ENCODE peak calls at places on chromosomes 5 and 9, in eight cellular contexts. A is CD4-positive, alpha-beta memory T cell; R is ascending aorta; H is gastrocnemius medialis; J is effector memory CD4-positive, alpha-beta T cell; X is stomach; C is psoas muscle; T is thyroid gland. I is an unnamed sample.

GRCh38 chr9:73667749-73668148 is 516.1 kb downstream of the ANXA1 start:
- DNase-seq in A (no peak), R (no peak), H (no peak), J (no peak), X (no peak), C (no peak), T (no peak), I (no peak)

GRCh38 chr5:76544268-76544926 is 78.8 kb downstream of the F2RL2 start:
- DNase-seq in A (peak; percentile 69), R (no peak), H (no peak), J (peak; percentile 47), X (peak; percentile 76), C (no peak), T (peak; percentile 50), I (no peak)

GRCh38 chr5:127723571-127723970 is 20.4 kb downstream of the CCDC192 start:
- DNase-seq in A (no peak), R (no peak), H (peak; percentile 18), J (no peak), X (no peak), C (no peak), T (peak; percentile 46), I (peak; percentile 46)

GRCh38 chr5:150473673-150474358 is 24.3 kb upstream of the RPS14 start:
- DNase-seq in A (no peak), R (no peak), H (no peak), J (no peak), X (no peak), C (no peak), T (peak; percentile 78), I (no peak)

GRCh38 chr9:124839612-124840299 is 13.5 kb upstream of the WDR38 start:
- DNase-seq in A (no peak), R (no peak), H (no peak), J (no peak), X (no peak), C (no peak), T (no peak), I (no peak)

GRCh38 chr5:53994148-53994547 is 316.2 kb downstream of the ARL15 start:
- DNase-seq in A (no peak), R (no peak), H (no peak), J (no peak), X (no peak), C (no peak), T (no peak), I (no peak)

GRCh38 chr5:54013556-54014157 is 296.7 kb downstream of the ARL15 start:
- DNase-seq in A (no peak), R (peak; percentile 63), H (peak; percentile 6), J (no peak), X (no peak), C (peak; percentile 55), T (peak; percentile 3), I (no peak)

GRCh38 chr5:134626369-134627014 is 6.1 kb downstream of the SAR1B start:
- DNase-seq in A (no peak), R (no peak), H (peak; percentile 20), J (no peak), X (no peak), C (no peak), T (no peak), I (no peak)

GRCh38 chr5:136011427-136012001 is 17.3 kb upstream of the TGFBI start:
- DNase-seq in A (no peak), R (no peak), H (no peak), J (no peak), X (no peak), C (no peak), T (no peak), I (no peak)

GRCh38 chr5:93305984-93306383 is 275.0 kb downstream of the NR2F1-AS1 start:
- DNase-seq in A (no peak), R (no peak), H (no peak), J (no peak), X (no peak), C (no peak), T (peak; percentile 83), I (no peak)

GRCh38 chr9:112232233-112232632 is 57.1 kb upstream of the SUSD1 start:
- DNase-seq in A (no peak), R (no peak), H (no peak), J (no peak), X (no peak), C (no peak), T (no peak), I (no peak)

GRCh38 chr9:132485454-132485853 is 75.4 kb downstream of the CFAP77 start:
- DNase-seq in A (no peak), R (no peak), H (no peak), J (no peak), X (no peak), C (no peak), T (no peak), I (no peak)
- H3K27me3 ChIP-seq in A (no peaks in the 10 kb centered on the region), R (peaks cover 6% of the 10 kb centered on the region), H (peaks cover 49% of the 10 kb centered on the region), J (no peaks in the 10 kb centered on the region), X (peaks cover 87% of the 10 kb centered on the region), C (peaks cover 94% of the 10 kb centered on the region), T (peaks cover 7% of the 10 kb centered on the region), I (no peaks in the 10 kb centered on the region)

DNA sequence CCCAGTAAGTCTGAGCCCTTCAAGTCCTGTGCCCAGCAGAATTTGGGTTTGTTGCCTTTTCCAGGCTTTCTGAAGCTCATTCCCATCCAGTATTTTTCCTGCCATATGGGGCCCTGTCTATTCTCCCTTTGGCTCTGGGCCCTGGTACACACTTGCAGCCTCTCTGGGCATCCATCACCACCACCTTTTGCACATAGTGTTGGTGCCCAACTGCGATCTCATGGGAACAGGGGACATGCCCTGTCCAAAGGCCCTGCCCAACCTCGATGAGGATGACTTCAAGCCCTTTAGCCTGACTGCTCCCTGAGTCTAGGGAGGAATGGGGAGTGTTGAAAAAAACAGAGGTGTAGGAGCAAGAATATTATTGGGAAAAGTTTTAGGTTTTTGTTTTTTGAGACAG is 11.5 kb downstream of the RGS3 start:
- DNase-seq in A (no peak), R (peak; percentile 38), H (no peak), J (no peak), X (no peak), C (no peak), T (no peak), I (no peak)
- H3K27me3 ChIP-seq in A (no peaks in the 10 kb centered on the region), R (no peaks in the 10 kb centered on the region), H (no peaks in the 10 kb centered on the region), J (no peaks in the 10 kb centered on the region), X (no peaks in the 10 kb centered on the region), C (no peaks in the 10 kb centered on the region), T (no peaks in the 10 kb centered on the region), I (no peaks in the 10 kb centered on the region)

GRCh38 chr5:14187157-14187556 is 44.0 kb downstream of the TRIO start:
- DNase-seq in A (no peak), R (no peak), H (no peak), J (no peak), X (no peak), C (no peak), T (no peak), I (no peak)
- H3K27me3 ChIP-seq in A (no peaks in the 10 kb centered on the region), R (no peaks in the 10 kb centered on the region), H (no peaks in the 10 kb centered on the region), J (peaks cover 6% of the 10 kb centered on the region), X (no peaks in the 10 kb centered on the region), C (no peaks in the 10 kb centered on the region), T (no peaks in the 10 kb centered on the region), I (no peaks in the 10 kb centered on the region)

GRCh38 chr5:179438461-179438860 is 93.2 kb upstream of the ADAMTS2 start:
- DNase-seq in A (no peak), R (no peak), H (no peak), J (no peak), X (no peak), C (no peak), T (no peak), I (no peak)

GRCh38 chr5:179436321-179437122 is 91.3 kb upstream of the ADAMTS2 start:
- DNase-seq in A (no peak), R (no peak), H (no peak), J (no peak), X (no peak), C (no peak), T (no peak), I (no peak)

GRCh38 chr5:179439181-179439990 is 94.1 kb upstream of the ADAMTS2 start:
- DNase-seq in A (no peak), R (no peak), H (no peak), J (no peak), X (no peak), C (no peak), T (no peak), I (no peak)

GRCh38 chr5:179437341-179438001 is 92.2 kb upstream of the ADAMTS2 start:
- DNase-seq in A (no peak), R (no peak), H (no peak), J (no peak), X (no peak), C (no peak), T (no peak), I (no peak)

DNA sequence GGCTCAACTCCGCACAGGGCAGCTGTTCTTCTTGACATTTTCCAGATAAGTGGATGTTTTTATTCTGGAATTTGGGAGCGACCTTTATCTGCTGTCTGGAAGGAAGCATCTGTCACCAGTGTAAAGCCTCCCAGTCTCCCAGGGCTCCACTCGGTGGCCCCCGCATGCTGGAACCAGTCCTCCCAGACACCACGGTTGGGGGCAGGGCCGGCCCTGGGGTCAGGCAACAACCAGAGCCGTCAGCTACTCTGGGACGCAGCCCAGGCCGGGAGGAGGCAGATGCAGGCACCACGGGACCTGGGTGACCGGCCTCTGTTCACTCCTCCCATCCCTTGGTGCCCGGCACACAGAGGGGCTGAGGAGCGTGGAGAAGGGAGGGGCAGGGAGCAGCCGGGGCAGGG is 92.8 kb upstream of the ADAMTS2 start:
- DNase-seq in A (no peak), R (no peak), H (no peak), J (no peak), X (no peak), C (no peak), T (no peak), I (no peak)
- H3K27me3 ChIP-seq in A (no peaks in the 10 kb centered on the region), R (no peaks in the 10 kb centered on the region), H (no peaks in the 10 kb centered on the region), J (no peaks in the 10 kb centered on the region), X (peaks cover 36% of the 10 kb centered on the region), C (peaks cover 32% of the 10 kb centered on the region), T (no peaks in the 10 kb centered on the region), I (no peaks in the 10 kb centered on the region)

DNA sequence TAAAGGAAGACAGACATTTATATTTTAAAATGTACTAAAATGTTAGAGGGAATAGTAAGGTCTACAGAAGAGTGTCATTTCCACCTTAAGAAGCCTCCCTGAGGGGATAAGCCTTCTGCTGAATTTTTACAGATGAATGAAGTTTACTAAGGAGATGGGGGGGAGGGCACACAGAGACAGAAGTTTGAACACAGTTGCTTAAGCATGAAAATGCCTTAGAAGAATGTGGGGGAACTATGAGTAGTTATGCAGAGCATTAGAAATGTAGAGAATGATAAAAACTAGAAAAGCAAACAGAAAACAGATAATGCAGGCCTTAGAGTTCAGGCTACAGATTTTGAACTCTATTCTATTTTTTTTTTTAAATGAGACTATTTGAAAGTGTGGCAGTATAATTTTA is 232.2 kb upstream of the VLDLR start:
- DNase-seq in A (no peak), R (no peak), H (no peak), J (no peak), X (no peak), C (no peak), T (no peak), I (no peak)
- H3K27me3 ChIP-seq in A (no peaks in the 10 kb centered on the region), R (no peaks in the 10 kb centered on the region), H (no peaks in the 10 kb centered on the region), J (no peaks in the 10 kb centered on the region), X (no peaks in the 10 kb centered on the region), C (no peaks in the 10 kb centered on the region), T (no peaks in the 10 kb centered on the region), I (no peaks in the 10 kb centered on the region)

GRCh38 chr9:68797116-68797515 is 92.1 kb downstream of the PIP5K1B start:
- DNase-seq in A (no peak), R (no peak), H (no peak), J (no peak), X (no peak), C (no peak), T (no peak), I (no peak)
- H3K27me3 ChIP-seq in A (no peaks in the 10 kb centered on the region), R (no peaks in the 10 kb centered on the region), H (no peaks in the 10 kb centered on the region), J (no peaks in the 10 kb centered on the region), X (no peaks in the 10 kb centered on the region), C (no peaks in the 10 kb centered on the region), T (no peaks in the 10 kb centered on the region), I (no peaks in the 10 kb centered on the region)

GRCh38 chr5:139752506-139753350 is 42.9 kb upstream of the PSD2 start:
- DNase-seq in A (no peak), R (no peak), H (no peak), J (no peak), X (no peak), C (no peak), T (no peak), I (no peak)
- H3K27me3 ChIP-seq in A (peaks cover 24% of the 10 kb centered on the region), R (peaks cover 5% of the 10 kb centered on the region), H (peaks cover 44% of the 10 kb centered on the region), J (peaks cover 32% of the 10 kb centered on the region), X (peaks cover 85% of the 10 kb centered on the region), C (peaks cover 47% of the 10 kb centered on the region), T (peaks cover 7% of the 10 kb centered on the region), I (peaks cover 51% of the 10 kb centered on the region)

I was measured in tibial nerve.